ENCODE peak calls at places on chromosomes 1 and 21, in ten cellular contexts. J is pancreas, G is lung, L is uterus, R is lower lobe of right lung, W is endothelial cell of umbilical vein, K is lower leg skin, N is WTC11, C is thoracic aorta, Y is astrocyte of the cerebellum. T is an unnamed sample.

GRCh38 chr1:100510441-100510840 is 27.5 kb upstream of the GPR88 start:
- DNase-seq in J (no peak), G (no peak), L (no peak), R (no peak), W (peak), K (no peak), N (no peak), C (no peak), Y (no peak), T (no peak)

GRCh38 chr21:17428484-17428869 is 84.4 kb upstream of the CXADR start:
- DNase-seq in J (no peak), G (no peak), L (no peak), R (no peak), W (no peak), K (no peak), N (no peak), C (no peak), Y (no peak), T (no peak)

GRCh38 chr1:94327001-94327685 is 89.8 kb upstream of the ARHGAP29 start:
- DNase-seq in J (no peak), G (no peak), L (peak), R (peak), W (peak), K (peak), N (peak), C (peak), Y (peak), T (peak)

GRCh38 chr1:65233757-65234156 is 75.6 kb upstream of the DNAJC6 start:
- DNase-seq in J (no peak), G (no peak), L (no peak), R (no peak), W (no peak), K (no peak), N (no peak), C (no peak), Y (no peak), T (no peak)

GRCh38 chr1:57033222-57034019 is 67.6 kb upstream of the C8B start:
- DNase-seq in J (no peak), G (no peak), L (no peak), R (no peak), W (no peak), K (no peak), N (no peak), C (no peak), Y (no peak), T (no peak)

GRCh38 chr1:235304549-235305451 is 23.2 kb downstream of the ARID4B start:
- DNase-seq in J (no peak), G (no peak), L (no peak), R (no peak), W (peak), K (no peak), N (no peak), C (no peak), Y (no peak), T (no peak)

GRCh38 chr1:53979712-53980450 is 33.7 kb downstream of the LRRC42 start:
- DNase-seq in J (no peak), G (no peak), L (no peak), R (no peak), W (no peak), K (no peak), N (no peak), C (no peak), Y (no peak), T (peak)

GRCh38 chr1:169964206-169964605 is 70.5 kb upstream of the SCYL3 start:
- DNase-seq in J (no peak), G (no peak), L (no peak), R (no peak), W (no peak), K (no peak), N (no peak), C (no peak), Y (no peak), T (no peak)

GRCh38 chr1:145773423-145773822 is 50.5 kb downstream of the RNF115 start:
- DNase-seq in J (no peak), G (no peak), L (no peak), R (no peak), W (no peak), K (no peak), N (no peak), C (no peak), Y (no peak), T (no peak)

GRCh38 chr1:170131984-170132383 is 13.8 kb upstream of the NTMT2 start:
- DNase-seq in J (no peak), G (no peak), L (no peak), R (no peak), W (no peak), K (no peak), N (no peak), C (no peak), Y (no peak), T (no peak)

GRCh38 chr1:209222826-209223225 is 360.7 kb upstream of the CAMK1G start:
- DNase-seq in J (no peak), G (no peak), L (no peak), R (no peak), W (no peak), K (no peak), N (no peak), C (no peak), Y (no peak), T (no peak)

GRCh38 chr1:16112558-16113555 is 39.4 kb upstream of the FAM131C start:
- DNase-seq in J (no peak), G (no peak), L (no peak), R (no peak), W (no peak), K (no peak), N (peak), C (no peak), Y (no peak), T (no peak)

GRCh38 chr1:116514708-116515525 is 55.9 kb downstream of the CD58 start:
- DNase-seq in J (no peak), G (peak), L (no peak), R (peak), W (no peak), K (no peak), N (no peak), C (no peak), Y (peak), T (no peak)

GRCh38 chr1:232369912-232370311 is 260.0 kb downstream of the SIPA1L2 start:
- DNase-seq in J (no peak), G (no peak), L (no peak), R (no peak), W (no peak), K (no peak), N (no peak), C (no peak), Y (no peak), T (no peak)

GRCh38 chr1:14929547-14930223 is 223.9 kb upstream of the TMEM51 start:
- DNase-seq in J (no peak), G (no peak), L (no peak), R (no peak), W (no peak), K (no peak), N (no peak), C (no peak), Y (peak), T (peak)

GRCh38 chr1:110336300-110337039 is 2.7 kb upstream of the RBM15 start:
- DNase-seq in J (no peak), G (no peak), L (no peak), R (no peak), W (no peak), K (no peak), N (no peak), C (no peak), Y (no peak), T (no peak)

GRCh38 chr21:42839271-42840231 is 39.8 kb downstream of the WDR4 start:
- DNase-seq in J (no peak), G (no peak), L (peak), R (peak), W (no peak), K (peak), N (no peak), C (no peak), Y (no peak), T (no peak)

GRCh38 chr1:39654291-39654690 is 14.8 kb upstream of the HEYL start:
- DNase-seq in J (no peak), G (no peak), L (no peak), R (no peak), W (no peak), K (no peak), N (no peak), C (no peak), Y (no peak), T (no peak)

GRCh38 chr1:88983791-88984552 is 8.5 kb downstream of the KYAT3 start:
- DNase-seq in J (no peak), G (no peak), L (no peak), R (peak), W (peak), K (peak), N (no peak), C (no peak), Y (peak), T (no peak)

GRCh38 chr1:6600410-6601048 is 2.1 kb downstream of the KLHL21 start:
- DNase-seq in J (no peak), G (no peak), L (no peak), R (no peak), W (no peak), K (no peak), N (no peak), C (no peak), Y (no peak), T (no peak)

GRCh38 chr1:164891615-164892014 is 332.6 kb downstream of the PBX1 start:
- DNase-seq in J (no peak), G (no peak), L (no peak), R (no peak), W (no peak), K (no peak), N (no peak), C (no peak), Y (no peak), T (no peak)

GRCh38 chr21:34630536-34631143 is 15.7 kb upstream of the RCAN1 start:
- DNase-seq in J (no peak), G (no peak), L (no peak), R (no peak), W (peak), K (peak), N (no peak), C (no peak), Y (peak), T (no peak)

GRCh38 chr1:6438047-6438525 is 13.5 kb downstream of the ESPN start:
- DNase-seq in J (peak), G (peak), L (peak), R (peak), W (peak), K (peak), N (peak), C (no peak), Y (peak), T (peak)

GRCh38 chr1:171245458-171246064 is 2.7 kb upstream of the FMO1 start:
- DNase-seq in J (no peak), G (no peak), L (no peak), R (no peak), W (peak), K (no peak), N (peak), C (no peak), Y (no peak), T (no peak)

GRCh38 chr1:100793661-100794060 is 74.1 kb downstream of the VCAM1 start:
- DNase-seq in J (no peak), G (no peak), L (no peak), R (no peak), W (peak), K (no peak), N (no peak), C (no peak), Y (no peak), T (no peak)

GRCh38 chr1:14915356-14916054 is 238.0 kb upstream of the TMEM51 start:
- DNase-seq in J (peak), G (no peak), L (peak), R (no peak), W (peak), K (no peak), N (peak), C (no peak), Y (no peak), T (peak)

GRCh38 chr1:42322577-42322976 is 12.5 kb downstream of the FOXJ3 start:
- DNase-seq in J (no peak), G (no peak), L (no peak), R (no peak), W (peak), K (no peak), N (no peak), C (no peak), Y (peak), T (no peak)

GRCh38 chr1:224502459-224503160 is 68.0 kb upstream of the WDR26 start:
- DNase-seq in J (peak), G (no peak), L (no peak), R (no peak), W (peak), K (peak), N (no peak), C (no peak), Y (no peak), T (peak)

GRCh38 chr1:10706514-10706913 is 89.9 kb downstream of the CASZ1 start:
- DNase-seq in J (no peak), G (no peak), L (no peak), R (no peak), W (no peak), K (no peak), N (no peak), C (no peak), Y (no peak), T (no peak)

GRCh38 chr1:14599173-14599754 is 779 bp downstream of the KAZN start:
- DNase-seq in J (no peak), G (no peak), L (no peak), R (no peak), W (no peak), K (peak), N (peak), C (no peak), Y (no peak), T (peak)

GRCh38 chr1:245679796-245680195 is 525.0 kb downstream of the KIF26B start:
- DNase-seq in J (no peak), G (no peak), L (no peak), R (no peak), W (no peak), K (peak), N (no peak), C (no peak), Y (no peak), T (no peak)

GRCh38 chr1:2405588-2406295 is 6.6 kb downstream of the PEX10 start:
- DNase-seq in J (peak), G (no peak), L (no peak), R (no peak), W (no peak), K (no peak), N (no peak), C (no peak), Y (no peak), T (no peak)

GRCh38 chr1:153509729-153510354 is 25.9 kb downstream of the S100A6 start:
- DNase-seq in J (no peak), G (peak), L (no peak), R (peak), W (peak), K (no peak), N (peak), C (no peak), Y (no peak), T (peak)

GRCh38 chr21:39676054-39676771 is 63.5 kb downstream of the B3GALT5 start:
- DNase-seq in J (no peak), G (no peak), L (peak), R (no peak), W (no peak), K (peak), N (no peak), C (no peak), Y (peak), T (no peak)

GRCh38 chr1:31571340-31572295 is 4.7 kb upstream of the TINAGL1 start:
- DNase-seq in J (no peak), G (peak), L (no peak), R (no peak), W (no peak), K (no peak), N (no peak), C (no peak), Y (no peak), T (no peak)

GRCh38 chr21:25507522-25507921 is 99.8 kb downstream of the MRPL39 start:
- DNase-seq in J (no peak), G (no peak), L (no peak), R (no peak), W (no peak), K (no peak), N (no peak), C (no peak), Y (no peak), T (no peak)
- TF ChIP-seq CTCF in J (no peak), G (no peak), L (no peak), R (no peak), W (no peak), K (no peak), N (no peak), C (no peak), Y (no peak), T (peak)

DNA sequence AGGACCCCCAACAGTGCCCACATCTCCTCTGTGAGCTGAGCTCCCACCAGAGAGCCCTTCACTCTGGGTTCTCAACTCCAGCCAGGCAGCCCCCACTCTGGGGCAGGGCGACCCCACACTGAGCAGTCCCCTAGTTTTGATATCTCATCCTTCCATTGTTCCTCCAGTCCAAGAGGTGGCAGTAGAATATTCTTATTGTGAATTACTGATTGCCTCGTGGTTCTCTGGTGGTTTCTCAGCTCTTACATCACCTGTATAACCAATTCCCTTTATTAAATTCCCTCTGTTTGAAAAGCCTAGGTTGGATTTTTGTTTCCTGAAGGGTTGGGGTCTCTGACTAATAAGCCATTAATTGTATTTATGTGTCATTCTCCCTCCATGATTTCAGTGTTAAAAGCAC is 407.5 kb downstream of the SETD4 start:
- DNase-seq in J (no peak), G (no peak), L (no peak), R (no peak), W (no peak), K (no peak), N (no peak), C (no peak), Y (no peak), T (no peak)
- TF ChIP-seq CTCF in J (no peak), G (no peak), L (no peak), R (no peak), W (no peak), K (no peak), N (no peak), C (no peak), Y (no peak), T (no peak)

GRCh38 chr1:150162582-150162861 is 12.8 kb downstream of the PLEKHO1 start:
- DNase-seq in J (no peak), G (no peak), L (no peak), R (no peak), W (no peak), K (no peak), N (no peak), C (no peak), Y (no peak), T (no peak)

GRCh38 chr1:150162862-150163706 is 13.4 kb downstream of the PLEKHO1 start:
- DNase-seq in J (peak), G (peak), L (peak), R (peak), W (peak), K (peak), N (peak), C (peak), Y (peak), T (peak)

GRCh38 chr1:150164224-150164623 is 14.5 kb downstream of the PLEKHO1 start:
- DNase-seq in J (no peak), G (no peak), L (no peak), R (peak), W (no peak), K (no peak), N (no peak), C (no peak), Y (no peak), T (no peak)

GRCh38 chr1:150160964-150161626 is 11.4 kb downstream of the PLEKHO1 start:
- DNase-seq in J (no peak), G (no peak), L (peak), R (no peak), W (no peak), K (no peak), N (no peak), C (no peak), Y (no peak), T (no peak)

GRCh38 chr1:150161747-150162581 is 12.2 kb downstream of the PLEKHO1 start:
- DNase-seq in J (no peak), G (no peak), L (peak), R (no peak), W (no peak), K (no peak), N (no peak), C (no peak), Y (peak), T (no peak)
- TF ChIP-seq CTCF in J (no peak), G (no peak), L (no peak), R (no peak), W (no peak), K (no peak), N (no peak), C (no peak), Y (peak), T (no peak)

GRCh38 chr1:40944841-40945430 is 34.6 kb upstream of the CTPS1 start:
- DNase-seq in J (peak), G (no peak), L (peak), R (no peak), W (no peak), K (no peak), N (no peak), C (no peak), Y (no peak), T (no peak)

GRCh38 chr1:40948741-40949528 is 30.6 kb upstream of the CTPS1 start:
- DNase-seq in J (peak), G (peak), L (no peak), R (no peak), W (peak), K (no peak), N (peak), C (no peak), Y (no peak), T (peak)

GRCh38 chr1:40945491-40945973 is 34.0 kb upstream of the CTPS1 start:
- DNase-seq in J (no peak), G (no peak), L (no peak), R (no peak), W (no peak), K (no peak), N (no peak), C (no peak), Y (no peak), T (no peak)

GRCh38 chr1:40939320-40940059 is 40.0 kb upstream of the CTPS1 start:
- DNase-seq in J (peak), G (no peak), L (no peak), R (no peak), W (no peak), K (no peak), N (no peak), C (no peak), Y (no peak), T (no peak)

DNA sequence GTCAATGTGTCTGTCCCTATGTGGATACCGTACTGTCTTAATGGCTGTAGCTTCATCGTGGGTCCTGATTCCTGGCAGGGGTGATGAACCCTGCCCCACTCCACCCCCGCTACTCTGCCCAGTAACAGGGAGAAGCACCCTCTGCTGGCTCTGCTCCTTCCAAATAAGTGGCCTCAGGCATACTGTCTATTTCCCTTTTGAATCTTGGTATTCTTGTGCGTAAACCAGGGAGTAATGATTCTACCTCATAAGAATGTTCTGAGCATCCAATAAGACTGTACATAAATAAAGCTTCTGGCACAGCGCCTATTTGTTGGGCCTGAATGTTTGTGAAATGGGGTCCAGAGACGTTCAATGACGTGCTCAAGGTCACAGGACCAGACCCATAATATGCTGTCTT is 35.2 kb upstream of the CTPS1 start:
- DNase-seq in J (peak), G (no peak), L (peak), R (no peak), W (peak), K (no peak), N (no peak), C (peak), Y (peak), T (no peak)
- TF ChIP-seq CTCF in J (no peak), G (no peak), L (no peak), R (no peak), W (no peak), K (no peak), N (no peak), C (no peak), Y (no peak), T (no peak)

GRCh38 chr1:167344605-167345385 is 124.1 kb downstream of the POU2F1 start:
- DNase-seq in J (no peak), G (no peak), L (no peak), R (no peak), W (no peak), K (no peak), N (no peak), C (no peak), Y (no peak), T (no peak)

GRCh38 chr1:167339405-167339804 is 118.7 kb downstream of the POU2F1 start:
- DNase-seq in J (no peak), G (no peak), L (no peak), R (no peak), W (no peak), K (no peak), N (no peak), C (no peak), Y (no peak), T (no peak)

GRCh38 chr1:167345386-167345733 is 124.7 kb downstream of the POU2F1 start:
- DNase-seq in J (no peak), G (no peak), L (no peak), R (no peak), W (peak), K (no peak), N (no peak), C (no peak), Y (no peak), T (no peak)

GRCh38 chr1:167344112-167344511 is 123.4 kb downstream of the POU2F1 start:
- DNase-seq in J (no peak), G (no peak), L (no peak), R (no peak), W (no peak), K (no peak), N (no peak), C (no peak), Y (peak), T (no peak)

GRCh38 chr1:167342846-167343245 is 122.2 kb downstream of the POU2F1 start:
- DNase-seq in J (no peak), G (no peak), L (no peak), R (no peak), W (no peak), K (no peak), N (no peak), C (no peak), Y (no peak), T (no peak)
- TF ChIP-seq CTCF in J (no peak), G (no peak), L (no peak), R (peak), W (no peak), K (no peak), N (no peak), C (no peak), Y (no peak), T (no peak)